ENCODE peak calls at places on chromosomes 1 and 21, in eight cellular contexts. E, G, X, N, S, T, A and R are unnamed samples.

GRCh38 chr1:41631971-41632370 is 147.5 kb upstream of the EDN2 start:
- DNase-seq in N (no peak), G (peak), S (peak), E (no peak), A (no peak), X (peak), T (no peak), R (peak)

GRCh38 chr1:29237906-29238600 is 1.7 kb downstream of the PTPRU start:
- DNase-seq in X (no peak), A (peak), T (no peak), G (no peak), E (no peak), S (no peak), N (peak), R (peak)

GRCh38 chr1:241934181-241934815 is 23.3 kb upstream of the BECN2 start:
- DNase-seq in S (no peak), X (peak), G (no peak), N (no peak), T (no peak), A (peak), E (no peak), R (peak)

GRCh38 chr1:182650678-182651669 is 33.4 kb downstream of the RGS8 start:
- DNase-seq in X (no peak), N (no peak), G (no peak), S (no peak), E (no peak), T (no peak), A (no peak), R (no peak)

GRCh38 chr1:47682786-47683350 is 245.0 kb downstream of the FOXD2 start:
- DNase-seq in G (no peak), S (no peak), A (no peak), T (no peak), E (no peak), N (no peak), X (no peak), R (no peak)

GRCh38 chr1:155079487-155080249 is 1.0 kb downstream of the EFNA3 start:
- DNase-seq in A (no peak), G (no peak), N (no peak), X (no peak), E (peak), T (no peak), S (no peak), R (no peak)

GRCh38 chr1:202016022-202016624 is 5.7 kb downstream of the ELF3 start:
- DNase-seq in N (no peak), A (no peak), E (no peak), S (no peak), T (no peak), G (peak), X (no peak), R (peak)

GRCh38 chr1:14822493-14822892 is 224.0 kb downstream of the KAZN start:
- DNase-seq in X (peak), T (no peak), G (no peak), A (no peak), S (no peak), N (no peak), E (no peak), R (no peak)

GRCh38 chr1:188668083-188668482 is 1809.6 kb downstream of the BRINP3 start:
- DNase-seq in N (no peak), S (no peak), T (no peak), X (peak), A (no peak), E (no peak), G (no peak), R (no peak)

GRCh38 chr1:27547220-27548116 is 56.5 kb downstream of the AHDC1 start:
- DNase-seq in A (no peak), S (no peak), N (no peak), X (no peak), T (no peak), E (no peak), G (no peak), R (no peak)

GRCh38 chr1:218123968-218124367 is 161.1 kb upstream of the RRP15 start:
- DNase-seq in X (no peak), S (no peak), A (no peak), T (no peak), E (no peak), G (no peak), N (no peak), R (no peak)

GRCh38 chr1:204224655-204225054 is 10.9 kb upstream of the GOLT1A start:
- DNase-seq in S (no peak), N (no peak), X (no peak), A (no peak), G (peak), T (no peak), E (no peak), R (no peak)

GRCh38 chr21:41906770-41907169 is 27.6 kb upstream of the PRDM15 start:
- DNase-seq in E (no peak), N (no peak), A (no peak), X (no peak), T (no peak), S (no peak), G (no peak), R (no peak)

GRCh38 chr1:117067528-117068370 is 7.6 kb downstream of the TTF2 start:
- DNase-seq in G (peak), A (peak), N (peak), S (peak), T (no peak), E (peak), X (peak), R (peak)

GRCh38 chr21:28212056-28212455 is 780.6 kb downstream of the LTN1 start:
- DNase-seq in X (no peak), N (no peak), A (no peak), E (no peak), T (no peak), G (no peak), S (no peak), R (no peak)

GRCh38 chr1:3105167-3105863 is 36.3 kb downstream of the PRDM16 start:
- DNase-seq in T (no peak), N (no peak), G (no peak), X (no peak), A (peak), E (no peak), S (no peak), R (no peak)

GRCh38 chr1:15304708-15305326 is 57.8 kb downstream of the FHAD1 start:
- DNase-seq in T (peak), E (peak), A (peak), S (peak), G (peak), X (no peak), N (peak), R (peak)

GRCh38 chr1:202987255-202987654 is 19.9 kb upstream of the TMEM183A start:
- DNase-seq in X (no peak), A (no peak), N (no peak), S (no peak), T (no peak), G (no peak), E (no peak), R (no peak)

GRCh38 chr1:91828583-91829281 is 57.2 kb downstream of the TGFBR3 start:
- DNase-seq in T (no peak), S (no peak), A (no peak), X (no peak), G (no peak), E (no peak), N (no peak), R (no peak)

GRCh38 chr21:15688809-15689208 is 41.0 kb upstream of the USP25 start:
- DNase-seq in A (no peak), T (no peak), E (no peak), N (no peak), S (no peak), G (no peak), X (no peak), R (no peak)

GRCh38 chr1:19794583-19794982 is 5.1 kb downstream of the TMCO4 start:
- DNase-seq in X (no peak), S (no peak), A (no peak), N (no peak), G (no peak), E (no peak), T (no peak), R (no peak)

GRCh38 chr1:230548997-230549396 is 93.3 kb upstream of the COG2 start:
- DNase-seq in S (no peak), A (no peak), E (peak), T (no peak), G (no peak), N (no peak), X (no peak), R (no peak)

GRCh38 chr1:7284839-7285435 is 486.2 kb upstream of the VAMP3 start:
- DNase-seq in X (peak), G (peak), T (no peak), E (no peak), A (no peak), N (no peak), S (no peak), R (no peak)

GRCh38 chr1:212226467-212226866 is 58.7 kb upstream of the PPP2R5A start:
- DNase-seq in G (no peak), A (no peak), S (no peak), T (no peak), E (no peak), N (no peak), X (no peak), R (no peak)

GRCh38 chr1:205572426-205572825 is 59.4 kb downstream of the ELK4 start:
- DNase-seq in N (no peak), X (no peak), A (no peak), S (no peak), T (no peak), G (no peak), E (no peak), R (no peak)

GRCh38 chr21:42010507-42011493 is 640 bp upstream of the ZBTB21 start:
- DNase-seq in N (no peak), G (no peak), E (peak), X (peak), A (no peak), T (no peak), S (peak), R (peak)

GRCh38 chr1:187691439-187691838 is 862.7 kb downstream of the PLA2G4A start:
- DNase-seq in T (no peak), G (peak), X (peak), A (no peak), E (no peak), N (no peak), S (no peak), R (peak)

GRCh38 chr1:31583995-31584868 is 7.9 kb downstream of the TINAGL1 start:
- DNase-seq in X (no peak), S (peak), A (no peak), G (peak), E (no peak), T (no peak), N (peak), R (peak)

GRCh38 chr1:19096036-19096833 is 113.8 kb downstream of the UBR4 start:
- DNase-seq in T (no peak), G (peak), A (peak), E (no peak), X (no peak), S (peak), N (peak), R (peak)

GRCh38 chr1:18414872-18415447 is 65.8 kb upstream of the KLHDC7A start:
- DNase-seq in X (no peak), N (no peak), E (no peak), S (no peak), A (no peak), T (no peak), G (no peak), R (no peak)

GRCh38 chr1:4010811-4011605 is 110.9 kb upstream of the C1orf174 start:
- DNase-seq in X (no peak), T (no peak), A (no peak), G (no peak), N (no peak), E (no peak), S (no peak), R (no peak)

GRCh38 chr1:224726783-224727182 is 110.7 kb downstream of the CNIH3 start:
- DNase-seq in X (peak), T (no peak), E (no peak), N (no peak), A (no peak), G (peak), S (peak), R (peak)

GRCh38 chr1:17520041-17520440 is 19.5 kb upstream of the ARHGEF10L start:
- DNase-seq in A (no peak), S (no peak), X (peak), E (no peak), G (no peak), T (no peak), N (peak), R (no peak)